ENCODE peak calls at places on chromosomes 13 and 19, in four cellular contexts. T is GM12878, Z is H1, H is HepG2. F is an unnamed sample.

GRCh38 chr19:38089440-38089839 is 134.6 kb downstream of the DPF1 start:
- DNase-seq in T (no peak), Z (no peak), H (no peak), F (no peak)

GRCh38 chr19:1038995-1039645 is 787 bp upstream of the ABCA7 start:
- DNase-seq in T (no peak), Z (peak; percentile 63), H (no peak), F (no peak)

GRCh38 chr19:1106841-1107654 is 3.3 kb downstream of the GPX4 start:
- DNase-seq in T (no peak), Z (no peak), H (peak; percentile 20), F (no peak)

GRCh38 chr13:49184621-49185020 is 35.5 kb upstream of the MLNR start:
- DNase-seq in T (no peak), Z (no peak), H (no peak), F (no peak)

GRCh38 chr19:50663280-50663790 is 14.1 kb downstream of the C19orf81 start:
- DNase-seq in T (no peak), Z (no peak), H (peak; percentile 27), F (no peak)

GRCh38 chr13:73275163-73275562 is 216.4 kb downstream of the KLF5 start:
- DNase-seq in T (no peak), Z (no peak), H (no peak), F (no peak)

GRCh38 chr19:48813123-48813911 is 2.5 kb upstream of the BCAT2 start:
- DNase-seq in T (no peak), Z (peak; percentile 69), H (peak; percentile 43), F (no peak)

GRCh38 chr13:26663801-26664200 is 96.8 kb downstream of the GPR12 start:
- DNase-seq in T (no peak), Z (no peak), H (no peak), F (no peak)

GRCh38 chr13:48001127-48001881 is at the start of gene SUCLA2:
- DNase-seq in T (peak; percentile 52), Z (peak; percentile 95), H (peak; percentile 92), F (peak; percentile 75)

GRCh38 chr13:97369269-97369893 is 64.6 kb upstream of the RAP2A start:
- DNase-seq in T (no peak), Z (no peak), H (no peak), F (no peak)

GRCh38 chr13:109273326-109273751 is 513.0 kb downstream of the IRS2 start:
- DNase-seq in T (no peak), Z (no peak), H (no peak), F (no peak)

GRCh38 chr19:43778651-43779050 is 2.1 kb downstream of the KCNN4 start:
- DNase-seq in T (no peak), Z (no peak), H (no peak), F (no peak)

GRCh38 chr19:38735257-38735686 is 9.0 kb downstream of the CAPN12 start:
- DNase-seq in T (no peak), Z (peak; percentile 82), H (no peak), F (no peak)

GRCh38 chr19:12166596-12166995 is 3.7 kb downstream of the ZNF136 start:
- DNase-seq in T (no peak), Z (no peak), H (no peak), F (no peak)

GRCh38 chr19:48111280-48111679 is 663 bp upstream of the PLA2G4C start:
- DNase-seq in T (no peak), Z (no peak), H (no peak), F (no peak)

GRCh38 chr13:110799246-110800236 is 86.0 kb downstream of the ING1 start:
- DNase-seq in T (no peak), Z (no peak), H (no peak), F (no peak)

GRCh38 chr19:43430142-43430710 is 15.5 kb downstream of the TEX101 start:
- DNase-seq in T (no peak), Z (no peak), H (no peak), F (no peak)

GRCh38 chr13:93620366-93620765 is 393.8 kb downstream of the GPC6 start:
- DNase-seq in T (no peak), Z (no peak), H (no peak), F (no peak)

GRCh38 chr19:16062789-16063188 is 13.5 kb upstream of the TPM4 start:
- DNase-seq in T (no peak), Z (peak; percentile 91), H (no peak), F (no peak)

GRCh38 chr19:21491161-21491560 is 14.2 kb upstream of the ZNF429 start:
- DNase-seq in T (no peak), Z (no peak), H (no peak), F (no peak)

GRCh38 chr13:85693889-85694511 is 105.2 kb downstream of the SLITRK6 start:
- DNase-seq in T (no peak), Z (no peak), H (no peak), F (no peak)

GRCh38 chr13:26962671-26963070 is 202.1 kb upstream of the GPR12 start:
- DNase-seq in T (no peak), Z (no peak), H (no peak), F (no peak)

GRCh38 chr19:40314646-40315045 is 29.5 kb upstream of the AKT2 start:
- DNase-seq in T (no peak), Z (no peak), H (no peak), F (no peak)

GRCh38 chr13:33265133-33265532 is 20.4 kb downstream of the STARD13 start:
- DNase-seq in T (no peak), Z (no peak), H (no peak), F (no peak)

GRCh38 chr13:109400192-109400591 is 386.2 kb downstream of the IRS2 start:
- DNase-seq in T (no peak), Z (no peak), H (no peak), F (peak; percentile 9)

DNA sequence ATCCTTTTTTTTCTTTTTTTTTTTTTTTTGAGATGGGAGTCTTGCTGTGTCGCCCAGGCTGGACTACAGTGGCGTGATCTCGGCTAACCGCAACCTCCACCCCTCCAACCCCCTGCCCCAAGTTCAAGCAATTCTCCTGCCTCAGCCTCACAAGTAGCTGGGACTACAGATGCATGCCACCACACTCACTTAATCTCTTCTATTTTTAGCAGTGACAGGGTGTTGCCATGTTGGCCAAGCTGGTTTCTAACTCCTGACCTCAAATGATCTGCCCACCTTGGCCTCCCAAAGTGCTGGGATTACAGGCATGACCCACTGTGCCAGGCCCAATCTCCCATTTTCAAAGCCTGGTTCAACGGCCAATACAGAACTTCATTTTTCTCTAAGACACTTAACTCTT is 9.1 kb downstream of the FOXO1 start:
- DNase-seq in T (no peak), Z (no peak), H (no peak), F (no peak)
- H3K4me3 ChIP-seq in T (no peak overlapping the region), Z (no peak overlapping the region), H (no peak overlapping the region), F (no peak overlapping the region)

GRCh38 chr19:33521480-33522370 is at the start of gene PEPD:
- DNase-seq in T (peak; percentile 47), Z (peak; percentile 95), H (peak; percentile 83), F (peak; percentile 86)
- H3K4me1 ChIP-seq in T (peaks cover 5% of the 10 kb centered on the region), Z (no peaks in the 10 kb centered on the region), H (peaks cover 45% of the 10 kb centered on the region), F (peaks cover 2% of the 10 kb centered on the region)

DNA sequence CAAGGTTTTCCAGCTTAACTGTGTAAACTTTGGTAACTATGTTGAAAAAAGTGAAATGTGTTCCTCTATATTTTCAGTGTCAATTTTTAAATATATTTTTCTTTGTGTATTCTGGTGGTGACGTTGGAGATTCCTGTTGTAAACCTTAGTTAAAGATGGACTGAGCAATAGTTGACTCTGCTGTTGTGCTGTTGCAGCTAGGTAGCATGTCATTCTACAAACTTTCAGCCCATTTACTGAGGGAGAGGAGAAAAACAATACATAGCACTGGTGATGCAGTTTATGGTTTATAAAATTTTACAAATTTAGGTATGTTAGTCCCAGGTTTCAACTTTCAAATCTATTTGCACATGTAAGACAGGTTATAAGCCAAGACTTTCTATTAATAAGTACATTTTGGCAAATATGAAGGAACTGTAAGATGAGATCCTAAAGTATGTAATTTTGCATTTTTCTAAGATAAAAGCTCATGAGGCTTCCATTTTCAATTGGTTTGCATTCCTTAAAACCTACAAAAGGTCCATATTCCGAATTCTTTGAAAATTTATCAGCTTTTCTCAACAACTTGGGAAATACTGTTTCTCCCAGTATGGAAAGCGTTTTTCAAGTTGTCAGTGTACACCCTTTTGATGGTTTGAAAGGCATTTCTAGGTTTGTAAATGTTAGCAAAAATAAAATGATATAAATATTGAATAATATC is 1.5 kb downstream of the NDFIP2 start:
- DNase-seq in T (no peak), Z (no peak), H (no peak), F (no peak)
- TF ChIP-seq SUZ12 in T (no peak), Z (no peak), H (no peak), F (no peak)

GRCh38 chr13:38693641-38694040 is 6.8 kb downstream of the FREM2 start:
- DNase-seq in T (no peak), Z (no peak), H (no peak), F (no peak)
- H3K4me3 ChIP-seq in T (no peak overlapping the region), Z (no peak overlapping the region), H (no peak overlapping the region), F (no peak overlapping the region)

F was measured in NT2/D1.